ENCODE peak calls at places on chromosomes 5 and 9, in six cellular contexts. One of them, this sample, is unnamed.

GRCh38 chr5:176881816-176882565 is 17.2 kb downstream of the HK3 start:
- DNase-seq in K562: no peak
- DNase-seq in A549: no peak
- DNase-seq in HepG2: no peak
- DNase-seq in endothelial cell of umbilical vein: no peak
- DNase-seq in GM12878: no peak
- DNase-seq in this sample: no peak

GRCh38 chr9:121240394-121241145 is 27.4 kb upstream of the GSN start:
- DNase-seq in K562: no peak
- DNase-seq in A549: no peak
- DNase-seq in HepG2: no peak
- DNase-seq in endothelial cell of umbilical vein: no peak
- DNase-seq in GM12878: no peak
- DNase-seq in this sample: no peak

GRCh38 chr5:82884821-82885471 is 192.2 kb downstream of the TMEM167A start:
- DNase-seq in K562: no peak
- DNase-seq in A549: no peak
- DNase-seq in HepG2: no peak
- DNase-seq in endothelial cell of umbilical vein: no peak
- DNase-seq in GM12878: no peak
- DNase-seq in this sample: no peak

GRCh38 chr9:108727580-108728056 is 128.2 kb downstream of the ACTL7B start:
- DNase-seq in K562: no peak
- DNase-seq in A549: no peak
- DNase-seq in HepG2: peak
- DNase-seq in endothelial cell of umbilical vein: no peak
- DNase-seq in GM12878: no peak
- DNase-seq in this sample: peak

GRCh38 chr5:138935466-138935865 is 60.3 kb upstream of the LRRTM2 start:
- DNase-seq in K562: no peak
- DNase-seq in A549: no peak
- DNase-seq in HepG2: no peak
- DNase-seq in endothelial cell of umbilical vein: no peak
- DNase-seq in GM12878: no peak
- DNase-seq in this sample: no peak

GRCh38 chr5:167219296-167219695 is 1072.1 kb upstream of the WWC1 start:
- DNase-seq in K562: no peak
- DNase-seq in A549: no peak
- DNase-seq in HepG2: no peak
- DNase-seq in endothelial cell of umbilical vein: no peak
- DNase-seq in GM12878: no peak
- DNase-seq in this sample: no peak

GRCh38 chr9:22030101-22030598 is 21.0 kb upstream of the CDKN2B start:
- DNase-seq in K562: no peak
- DNase-seq in A549: no peak
- DNase-seq in HepG2: peak
- DNase-seq in endothelial cell of umbilical vein: peak
- DNase-seq in GM12878: no peak
- DNase-seq in this sample: no peak

GRCh38 chr9:75715360-75715759 is 175.1 kb upstream of the PCSK5 start:
- DNase-seq in K562: no peak
- DNase-seq in A549: no peak
- DNase-seq in HepG2: no peak
- DNase-seq in endothelial cell of umbilical vein: no peak
- DNase-seq in GM12878: no peak
- DNase-seq in this sample: no peak

GRCh38 chr5:119319401-119319800 is 36.4 kb upstream of the TNFAIP8 start:
- DNase-seq in K562: peak
- DNase-seq in A549: no peak
- DNase-seq in HepG2: no peak
- DNase-seq in endothelial cell of umbilical vein: no peak
- DNase-seq in GM12878: no peak
- DNase-seq in this sample: peak

GRCh38 chr9:20593551-20593950 is 28.7 kb downstream of the MLLT3 start:
- DNase-seq in K562: no peak
- DNase-seq in A549: no peak
- DNase-seq in HepG2: no peak
- DNase-seq in endothelial cell of umbilical vein: peak
- DNase-seq in GM12878: no peak
- DNase-seq in this sample: no peak

GRCh38 chr5:138974227-138975063 is 99.3 kb upstream of the LRRTM2 start:
- DNase-seq in K562: peak
- DNase-seq in A549: no peak
- DNase-seq in HepG2: no peak
- DNase-seq in endothelial cell of umbilical vein: peak
- DNase-seq in GM12878: no peak
- DNase-seq in this sample: no peak

GRCh38 chr5:99544326-99544725 is 615.5 kb upstream of the CHD1 start:
- DNase-seq in K562: no peak
- DNase-seq in A549: no peak
- DNase-seq in HepG2: no peak
- DNase-seq in endothelial cell of umbilical vein: no peak
- DNase-seq in GM12878: no peak
- DNase-seq in this sample: no peak

GRCh38 chr5:110572709-110573108 is 153.8 kb downstream of the TMEM232 start:
- DNase-seq in K562: no peak
- DNase-seq in A549: no peak
- DNase-seq in HepG2: no peak
- DNase-seq in endothelial cell of umbilical vein: no peak
- DNase-seq in GM12878: no peak
- DNase-seq in this sample: no peak

GRCh38 chr9:130443840-130444492 is 795 bp upstream of the ASS1 start:
- DNase-seq in K562: no peak
- DNase-seq in A549: no peak
- DNase-seq in HepG2: no peak
- DNase-seq in endothelial cell of umbilical vein: no peak
- DNase-seq in GM12878: no peak
- DNase-seq in this sample: no peak

GRCh38 chr9:136484153-136485048 is 1.6 kb upstream of the SEC16A start:
- DNase-seq in K562: no peak
- DNase-seq in A549: no peak
- DNase-seq in HepG2: peak
- DNase-seq in endothelial cell of umbilical vein: no peak
- DNase-seq in GM12878: no peak
- DNase-seq in this sample: peak

GRCh38 chr5:178314961-178315820 is 82.6 kb upstream of the PHYKPL start:
- DNase-seq in K562: no peak
- DNase-seq in A549: no peak
- DNase-seq in HepG2: no peak
- DNase-seq in endothelial cell of umbilical vein: no peak
- DNase-seq in GM12878: no peak
- DNase-seq in this sample: no peak

GRCh38 chr5:40685952-40686351 is 6.2 kb downstream of the PTGER4 start:
- DNase-seq in K562: no peak
- DNase-seq in A549: no peak
- DNase-seq in HepG2: no peak
- DNase-seq in endothelial cell of umbilical vein: peak
- DNase-seq in GM12878: no peak
- DNase-seq in this sample: no peak

GRCh38 chr5:89342106-89342876 is 459.3 kb upstream of the MEF2C start:
- DNase-seq in K562: no peak
- DNase-seq in A549: no peak
- DNase-seq in HepG2: no peak
- DNase-seq in endothelial cell of umbilical vein: no peak
- DNase-seq in GM12878: peak
- DNase-seq in this sample: no peak

GRCh38 chr9:32581512-32582143 is 8.7 kb upstream of the NDUFB6 start:
- DNase-seq in K562: no peak
- DNase-seq in A549: peak
- DNase-seq in HepG2: peak
- DNase-seq in endothelial cell of umbilical vein: peak
- DNase-seq in GM12878: no peak
- DNase-seq in this sample: peak

GRCh38 chr5:125337222-125337768 is 590.9 kb upstream of the ZNF608 start:
- DNase-seq in K562: no peak
- DNase-seq in A549: no peak
- DNase-seq in HepG2: no peak
- DNase-seq in endothelial cell of umbilical vein: no peak
- DNase-seq in GM12878: no peak
- DNase-seq in this sample: no peak

GRCh38 chr5:28495876-28496275 is 1457.5 kb upstream of the CDH9 start:
- DNase-seq in K562: no peak
- DNase-seq in A549: no peak
- DNase-seq in HepG2: no peak
- DNase-seq in endothelial cell of umbilical vein: no peak
- DNase-seq in GM12878: no peak
- DNase-seq in this sample: no peak

GRCh38 chr9:87599901-87600610 is 102.4 kb downstream of the DAPK1 start:
- DNase-seq in K562: no peak
- DNase-seq in A549: peak
- DNase-seq in HepG2: peak
- DNase-seq in endothelial cell of umbilical vein: peak
- DNase-seq in GM12878: no peak
- DNase-seq in this sample: no peak

GRCh38 chr5:143562935-143563334 is 159.4 kb upstream of the NR3C1 start:
- DNase-seq in K562: no peak
- DNase-seq in A549: no peak
- DNase-seq in HepG2: peak
- DNase-seq in endothelial cell of umbilical vein: peak
- DNase-seq in GM12878: no peak
- DNase-seq in this sample: no peak

GRCh38 chr9:137136926-137137607 is 1.9 kb upstream of the GRIN1 start:
- DNase-seq in K562: peak
- DNase-seq in A549: no peak
- DNase-seq in HepG2: no peak
- DNase-seq in endothelial cell of umbilical vein: no peak
- DNase-seq in GM12878: no peak
- DNase-seq in this sample: no peak

GRCh38 chr9:133357656-133358055 is 1.3 kb downstream of the SURF2 start:
- DNase-seq in K562: no peak
- DNase-seq in A549: no peak
- DNase-seq in HepG2: no peak
- DNase-seq in endothelial cell of umbilical vein: no peak
- DNase-seq in GM12878: no peak
- DNase-seq in this sample: no peak

GRCh38 chr9:14654932-14655331 is 38.3 kb downstream of the ZDHHC21 start:
- DNase-seq in K562: no peak
- DNase-seq in A549: no peak
- DNase-seq in HepG2: no peak
- DNase-seq in endothelial cell of umbilical vein: peak
- DNase-seq in GM12878: no peak
- DNase-seq in this sample: peak
- TF ChIP-seq MYC in K562: no peak
- TF ChIP-seq MYC in A549: no peak
- TF ChIP-seq MYC in HepG2: no peak
- TF ChIP-seq MYC in endothelial cell of umbilical vein: no peak
- TF ChIP-seq MYC in GM12878: no peak
- TF ChIP-seq MYC in this sample: no peak

GRCh38 chr5:132283423-132284043 is 10.7 kb upstream of the SLC22A4 start:
- DNase-seq in K562: no peak
- DNase-seq in A549: peak
- DNase-seq in HepG2: peak
- DNase-seq in endothelial cell of umbilical vein: peak
- DNase-seq in GM12878: no peak
- DNase-seq in this sample: peak

GRCh38 chr5:132277971-132278964 is 15.9 kb upstream of the SLC22A4 start:
- DNase-seq in K562: peak
- DNase-seq in A549: no peak
- DNase-seq in HepG2: peak
- DNase-seq in endothelial cell of umbilical vein: no peak
- DNase-seq in GM12878: no peak
- DNase-seq in this sample: no peak

GRCh38 chr5:132279801-132280200 is 14.4 kb upstream of the SLC22A4 start:
- DNase-seq in K562: no peak
- DNase-seq in A549: no peak
- DNase-seq in HepG2: no peak
- DNase-seq in endothelial cell of umbilical vein: no peak
- DNase-seq in GM12878: no peak
- DNase-seq in this sample: no peak

GRCh38 chr5:132280371-132281240 is 13.6 kb upstream of the SLC22A4 start:
- DNase-seq in K562: no peak
- DNase-seq in A549: no peak
- DNase-seq in HepG2: no peak
- DNase-seq in endothelial cell of umbilical vein: no peak
- DNase-seq in GM12878: no peak
- DNase-seq in this sample: no peak

DNA sequence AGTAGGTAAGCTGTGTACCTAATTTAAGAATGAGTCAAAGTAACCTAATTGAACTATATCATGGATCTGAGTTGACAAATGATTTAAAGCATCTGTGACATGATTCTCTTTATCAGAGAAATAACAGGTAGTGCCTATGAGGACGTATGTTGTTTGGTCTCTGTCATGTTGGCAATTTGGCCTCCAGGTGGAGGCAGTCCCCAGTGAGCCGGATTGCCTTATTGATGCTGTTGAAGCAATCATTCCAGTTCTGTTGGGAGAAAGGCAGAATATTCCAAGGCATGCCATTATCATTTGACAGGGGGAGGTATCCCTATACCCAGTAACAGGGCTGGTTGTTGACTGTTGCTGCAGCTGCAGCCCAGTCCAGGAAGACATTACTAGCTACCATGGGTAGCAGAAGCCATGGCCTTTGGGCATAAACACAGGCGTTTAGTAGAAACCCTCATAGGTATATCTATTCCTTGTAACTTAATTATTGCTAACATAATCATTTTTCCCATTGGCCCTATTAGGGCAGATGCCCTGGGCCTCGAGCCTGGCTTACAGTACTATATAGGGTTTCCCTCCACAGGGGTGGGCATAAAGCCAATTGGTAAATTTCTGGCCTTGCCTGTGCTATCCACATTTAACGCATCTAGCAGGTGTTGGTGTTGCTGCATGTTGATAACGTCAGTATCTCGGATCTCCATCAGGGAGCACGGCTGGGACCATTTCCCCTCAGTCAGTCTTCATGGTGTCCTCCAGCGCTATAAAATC is 12.2 kb upstream of the SLC22A4 start:
- DNase-seq in K562: no peak
- DNase-seq in A549: no peak
- DNase-seq in HepG2: no peak
- DNase-seq in endothelial cell of umbilical vein: no peak
- DNase-seq in GM12878: no peak
- DNase-seq in this sample: no peak
- TF ChIP-seq CTCF in K562: no peak
- TF ChIP-seq CTCF in A549: no peak
- TF ChIP-seq CTCF in HepG2: peak
- TF ChIP-seq CTCF in endothelial cell of umbilical vein: no peak
- TF ChIP-seq CTCF in GM12878: no peak
- TF ChIP-seq CTCF in this sample: no peak

GRCh38 chr5:168947212-168947868 is 353.6 kb downstream of the SLIT3 start:
- DNase-seq in K562: peak
- DNase-seq in A549: peak
- DNase-seq in HepG2: peak
- DNase-seq in endothelial cell of umbilical vein: peak
- DNase-seq in GM12878: no peak
- DNase-seq in this sample: peak
- TF ChIP-seq MAX in K562: no peak
- TF ChIP-seq MAX in A549: no peak
- TF ChIP-seq MAX in HepG2: no peak
- TF ChIP-seq MAX in endothelial cell of umbilical vein: no peak
- TF ChIP-seq MAX in GM12878: no peak
- TF ChIP-seq MAX in this sample: no peak

DNA sequence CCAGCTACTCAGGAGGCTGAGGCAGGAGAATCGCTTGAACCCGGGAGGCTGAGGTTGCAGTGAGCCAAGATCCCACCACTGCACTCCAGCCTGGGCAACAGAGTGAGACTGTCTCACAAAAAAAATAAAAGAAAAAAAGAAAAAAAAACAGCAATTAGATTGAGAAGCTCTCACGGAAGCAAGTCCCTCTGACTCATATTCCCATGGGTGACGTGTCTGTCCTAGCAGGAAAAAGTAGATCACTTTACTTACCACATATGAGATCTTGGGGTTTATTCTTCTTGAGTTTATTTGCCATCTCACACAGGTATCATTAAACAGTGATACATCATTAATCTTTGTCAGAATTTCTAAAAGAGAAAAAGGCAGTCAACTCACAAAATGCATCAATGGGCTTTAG is 62.6 kb downstream of the SUSD1 start:
- DNase-seq in K562: no peak
- DNase-seq in A549: peak
- DNase-seq in HepG2: no peak
- DNase-seq in endothelial cell of umbilical vein: peak
- DNase-seq in GM12878: no peak
- DNase-seq in this sample: peak
- TF ChIP-seq MYC in K562: no peak
- TF ChIP-seq MYC in A549: no peak
- TF ChIP-seq MYC in HepG2: no peak
- TF ChIP-seq MYC in endothelial cell of umbilical vein: no peak
- TF ChIP-seq MYC in GM12878: no peak
- TF ChIP-seq MYC in this sample: no peak